ENCODE peak calls at places on chromosomes 2 and 18, in six cellular contexts. O is tibial artery, D is activated gamma-delta T cell treated with Interleukin-2 at 50 U/mL for 16 hours, I is endothelial cell of umbilical vein, Q is skeletal muscle cell, F is neural crest cell. R is an unnamed sample.

GRCh38 chr2:101524811-101525430 is 50.0 kb upstream of the RFX8 start:
- DNase-seq in O (no peak), D (no peak), I (no peak), Q (no peak), F (no peak), R (no peak)

GRCh38 chr2:179655627-179656026 is 205.8 kb downstream of the ZNF385B start:
- DNase-seq in O (no peak), D (no peak), I (no peak), Q (peak; percentile 45), F (no peak), R (no peak)

GRCh38 chr2:38875227-38875575 is 533 bp downstream of the DHX57 start:
- DNase-seq in O (no peak), D (no peak), I (no peak), Q (no peak), F (no peak), R (no peak)

GRCh38 chr2:71609441-71609840 is 156.1 kb downstream of the DYSF start:
- DNase-seq in O (no peak), D (no peak), I (no peak), Q (no peak), F (no peak), R (no peak)

GRCh38 chr2:191500566-191501389 is 177.2 kb upstream of the NABP1 start:
- DNase-seq in O (no peak), D (no peak), I (no peak), Q (no peak), F (no peak), R (no peak)

GRCh38 chr18:36709315-36709714 is 119.5 kb downstream of the TPGS2 start:
- DNase-seq in O (no peak), D (no peak), I (no peak), Q (no peak), F (no peak), R (no peak)

GRCh38 chr2:177254433-177255226 is 9.9 kb downstream of the NFE2L2 start:
- DNase-seq in O (no peak), D (no peak), I (peak; percentile 64), Q (no peak), F (peak; percentile 50), R (no peak)

GRCh38 chr18:23071285-23071684 is 64.0 kb upstream of the CABLES1 start:
- DNase-seq in O (peak; percentile 40), D (peak; percentile 85), I (no peak), Q (no peak), F (no peak), R (peak; percentile 80)

GRCh38 chr2:193141-193552 is 70.7 kb downstream of the SH3YL1 start:
- DNase-seq in O (no peak), D (peak; percentile 48), I (no peak), Q (peak; percentile 3), F (no peak), R (no peak)

GRCh38 chr2:167550448-167550847 is 662.2 kb downstream of the XIRP2 start:
- DNase-seq in O (no peak), D (no peak), I (peak; percentile 35), Q (no peak), F (no peak), R (no peak)

GRCh38 chr2:174835797-174836255 is 71.6 kb upstream of the CHRNA1 start:
- DNase-seq in O (no peak), D (no peak), I (no peak), Q (peak; percentile 94), F (no peak), R (peak; percentile 4)

GRCh38 chr18:77167276-77167675 is 34.7 kb upstream of the MBP start:
- DNase-seq in O (no peak), D (no peak), I (no peak), Q (no peak), F (no peak), R (no peak)

GRCh38 chr2:108270768-108271506 is 17.8 kb upstream of the SULT1C2 start:
- DNase-seq in O (no peak), D (no peak), I (no peak), Q (no peak), F (no peak), R (no peak)

GRCh38 chr2:197846120-197846519 is 41.7 kb downstream of the PLCL1 start:
- DNase-seq in O (no peak), D (no peak), I (no peak), Q (no peak), F (no peak), R (no peak)

GRCh38 chr2:74628538-74629105 is 19.5 kb downstream of the M1AP start:
- DNase-seq in O (no peak), D (no peak), I (no peak), Q (no peak), F (no peak), R (no peak)

GRCh38 chr2:134359367-134360081 is 105.7 kb downstream of the MGAT5 start:
- DNase-seq in O (no peak), D (no peak), I (peak; percentile 73), Q (no peak), F (no peak), R (no peak)

GRCh38 chr18:29321561-29321960 is 1144.6 kb upstream of the CDH2 start:
- DNase-seq in O (no peak), D (no peak), I (no peak), Q (no peak), F (no peak), R (no peak)

GRCh38 chr18:11533942-11534496 is 75.4 kb upstream of the SLC35G4 start:
- DNase-seq in O (no peak), D (no peak), I (no peak), Q (no peak), F (no peak), R (no peak)

GRCh38 chr2:42110287-42110973 is 58.7 kb upstream of the EML4 start:
- DNase-seq in O (no peak), D (no peak), I (no peak), Q (no peak), F (no peak), R (no peak)

GRCh38 chr2:239339726-239340654 is 60.8 kb downstream of the HDAC4 start:
- DNase-seq in O (no peak), D (no peak), I (no peak), Q (no peak), F (no peak), R (no peak)